ENCODE peak calls at places on chromosomes 3 and 15, in four cellular contexts. T is IMR-90, E is H1, Q is mesendoderm. O is an unnamed sample.

GRCh38 chr3:67381667-67382272 is 272.6 kb downstream of the SUCLG2 start:
- DNase-seq in T (peak), E (no peak), Q (no peak), O (no peak)

GRCh38 chr15:78394981-78395619 is 42.9 kb upstream of the IREB2 start:
- DNase-seq in T (no peak), E (peak), Q (peak), O (peak)

GRCh38 chr3:126514161-126514560 is 3.4 kb downstream of the UROC1 start:
- DNase-seq in T (no peak), E (no peak), Q (no peak), O (no peak)

GRCh38 chr15:99253381-99254090 is 2.3 kb downstream of the LRRC28 start:
- DNase-seq in T (peak), E (no peak), Q (no peak), O (no peak)

GRCh38 chr15:101723874-101724674 is at the start of gene TARS3:
- DNase-seq in T (peak), E (peak), Q (peak), O (peak)

GRCh38 chr3:194596906-194597305 is 36.3 kb downstream of the TMEM44 start:
- DNase-seq in T (no peak), E (no peak), Q (no peak), O (no peak)

GRCh38 chr3:142315083-142315482 is 89.7 kb upstream of the GK5 start:
- DNase-seq in T (peak), E (no peak), Q (peak), O (no peak)

GRCh38 chr3:46992231-46992630 is 12.8 kb downstream of the NBEAL2 start:
- DNase-seq in T (no peak), E (no peak), Q (no peak), O (no peak)

GRCh38 chr15:68498076-68498475 is 66.1 kb upstream of the ITGA11 start:
- DNase-seq in T (no peak), E (peak), Q (no peak), O (no peak)

GRCh38 chr3:126538316-126538715 is 14.4 kb downstream of the CHST13 start:
- DNase-seq in T (no peak), E (peak), Q (no peak), O (peak)

GRCh38 chr15:72785452-72786243 is 2.1 kb upstream of the ADPGK start:
- DNase-seq in T (peak), E (no peak), Q (no peak), O (no peak)

GRCh38 chr3:31829011-31829410 is 152.1 kb downstream of the OSBPL10 start:
- DNase-seq in T (no peak), E (no peak), Q (no peak), O (no peak)

DNA sequence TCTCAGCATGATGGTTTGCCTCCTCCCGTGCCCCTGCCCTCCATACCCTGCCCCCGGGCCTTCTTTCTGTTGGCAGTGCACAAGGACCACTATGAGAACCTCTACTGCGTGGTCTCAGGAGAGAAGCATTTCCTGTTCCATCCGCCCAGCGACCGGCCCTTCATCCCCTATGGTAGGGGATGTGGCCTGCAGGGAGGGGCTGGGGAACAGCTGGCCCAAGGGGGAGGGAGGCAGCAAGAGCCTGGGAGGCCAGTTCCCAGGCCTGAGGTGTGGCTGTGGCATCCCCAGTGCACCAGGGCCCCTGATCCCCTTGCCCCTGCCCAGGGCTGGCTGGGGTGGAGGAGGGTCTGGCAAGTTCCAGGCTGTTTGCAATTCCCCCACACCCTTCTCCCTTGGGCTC is 2.6 kb upstream of the PLA2G4B start:
- DNase-seq in T (peak), E (no peak), Q (no peak), O (no peak)
- H3K56ac ChIP-seq in T (no peak), E (no peak), Q (no peak), O (no peak)

GRCh38 chr15:61827131-61827530 is 233.1 kb downstream of the VPS13C start:
- DNase-seq in T (no peak), E (no peak), Q (no peak), O (no peak)
- H3K27ac ChIP-seq in T (no peak), E (no peak), Q (no peak), O (no peak)

GRCh38 chr3:9549600-9549999 is 4.0 kb downstream of the LHFPL4 start:
- DNase-seq in T (no peak), E (no peak), Q (no peak), O (no peak)
- H3K56ac ChIP-seq in T (no peak), E (no peak), Q (no peak), O (no peak)

GRCh38 chr3:12993022-12993622 is 80.1 kb downstream of the IQSEC1 start:
- DNase-seq in T (peak), E (peak), Q (peak), O (peak)
- H3K27ac ChIP-seq in T (peak), E (no peak), Q (no peak), O (no peak)

DNA sequence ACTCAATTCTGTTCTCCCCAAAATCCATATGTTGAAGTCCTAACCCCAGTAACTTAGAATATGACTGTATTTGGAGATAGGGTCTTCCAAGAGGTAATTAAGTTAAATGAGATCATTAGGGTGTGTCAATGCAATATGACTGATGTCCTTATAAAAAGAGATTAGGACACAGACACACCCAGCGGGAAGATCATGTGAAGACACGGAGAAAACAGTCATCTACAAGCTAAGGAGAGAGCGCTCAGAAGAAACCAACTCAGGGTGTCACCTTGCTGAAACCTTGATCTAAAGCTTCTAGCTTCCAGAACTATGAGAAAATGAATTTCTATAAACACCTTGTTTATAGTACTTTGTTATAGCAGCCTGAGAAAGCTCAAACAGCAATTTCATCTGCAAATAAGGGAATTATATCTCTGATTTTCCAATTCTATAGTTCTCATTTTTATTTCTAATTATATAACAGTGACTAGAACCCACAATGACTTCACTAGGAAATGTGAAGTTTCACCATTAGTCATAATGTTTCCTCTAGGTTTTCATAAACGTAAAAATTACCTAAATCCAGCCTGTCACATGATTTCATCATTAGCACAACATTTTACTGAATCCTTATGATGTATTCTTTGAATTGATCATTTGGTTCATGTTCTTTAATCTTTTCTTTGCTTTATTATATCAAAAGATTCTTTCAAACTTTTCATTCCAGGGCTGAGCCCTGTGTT is 459.1 kb upstream of the MDFIC2 start:
- DNase-seq in T (peak), E (no peak), Q (no peak), O (no peak)
- H3K56ac ChIP-seq in T (no peak), E (no peak), Q (no peak), O (no peak)

GRCh38 chr15:58698887-58699641 is 50.4 kb downstream of the ADAM10 start:
- DNase-seq in T (peak), E (no peak), Q (no peak), O (no peak)

GRCh38 chr15:58697220-58697619 is 52.3 kb downstream of the ADAM10 start:
- DNase-seq in T (no peak), E (no peak), Q (no peak), O (no peak)

GRCh38 chr15:58696740-58697139 is 52.8 kb downstream of the ADAM10 start:
- DNase-seq in T (no peak), E (no peak), Q (peak), O (no peak)

GRCh38 chr15:58690703-58691102 is 58.8 kb downstream of the ADAM10 start:
- DNase-seq in T (no peak), E (no peak), Q (no peak), O (no peak)

GRCh38 chr15:58694641-58695398 is 54.7 kb downstream of the ADAM10 start:
- DNase-seq in T (no peak), E (no peak), Q (no peak), O (no peak)
- H3K27ac ChIP-seq in T (no peak), E (no peak), Q (no peak), O (no peak)

DNA sequence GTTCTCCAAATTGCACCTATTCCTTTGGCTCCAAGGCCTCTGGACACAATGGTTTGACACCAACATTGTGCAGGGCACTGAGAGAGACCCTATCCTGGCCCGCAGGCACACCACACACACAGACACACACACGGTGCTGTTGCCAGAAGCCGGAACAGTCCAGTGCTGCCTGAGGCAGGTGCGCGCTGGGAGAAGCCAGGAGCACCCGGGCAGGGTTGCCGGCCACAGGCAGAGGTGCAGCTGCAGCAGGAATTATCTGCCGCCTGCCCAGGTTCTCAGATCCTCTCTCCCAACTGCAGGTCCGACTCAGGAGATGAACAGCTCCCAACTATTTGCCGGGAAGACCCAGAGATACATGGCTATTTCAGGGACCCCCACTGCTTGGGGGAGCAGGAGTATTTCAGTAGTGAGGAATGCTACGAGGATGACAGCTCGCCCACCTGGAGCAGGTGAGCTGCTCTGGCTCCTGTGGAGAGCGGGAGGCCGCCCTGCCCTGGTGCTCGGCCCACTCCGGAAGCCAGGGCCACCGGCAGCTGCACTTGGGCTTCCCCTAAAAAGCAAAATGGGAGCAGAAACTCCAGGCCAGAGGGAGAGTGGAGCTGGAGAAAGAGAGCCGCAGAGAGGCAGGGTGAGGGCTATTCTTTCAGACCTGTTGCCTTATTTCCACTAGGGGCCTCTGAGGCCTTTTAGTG is 42.9 kb downstream of the CHDH start:
- DNase-seq in T (no peak), E (no peak), Q (peak), O (no peak)
- H3K56ac ChIP-seq in T (no peak), E (no peak), Q (no peak), O (no peak)

GRCh38 chr3:37170097-37170496 is 4.3 kb downstream of the LRRFIP2 start:
- DNase-seq in T (peak), E (no peak), Q (no peak), O (no peak)

GRCh38 chr3:37170513-37170912 is 3.9 kb downstream of the LRRFIP2 start:
- DNase-seq in T (no peak), E (no peak), Q (no peak), O (no peak)

GRCh38 chr3:37171144-37171543 is 3.2 kb downstream of the LRRFIP2 start:
- DNase-seq in T (no peak), E (no peak), Q (no peak), O (no peak)

GRCh38 chr3:37173806-37174205 is 576 bp downstream of the LRRFIP2 start:
- DNase-seq in T (no peak), E (no peak), Q (no peak), O (no peak)

DNA sequence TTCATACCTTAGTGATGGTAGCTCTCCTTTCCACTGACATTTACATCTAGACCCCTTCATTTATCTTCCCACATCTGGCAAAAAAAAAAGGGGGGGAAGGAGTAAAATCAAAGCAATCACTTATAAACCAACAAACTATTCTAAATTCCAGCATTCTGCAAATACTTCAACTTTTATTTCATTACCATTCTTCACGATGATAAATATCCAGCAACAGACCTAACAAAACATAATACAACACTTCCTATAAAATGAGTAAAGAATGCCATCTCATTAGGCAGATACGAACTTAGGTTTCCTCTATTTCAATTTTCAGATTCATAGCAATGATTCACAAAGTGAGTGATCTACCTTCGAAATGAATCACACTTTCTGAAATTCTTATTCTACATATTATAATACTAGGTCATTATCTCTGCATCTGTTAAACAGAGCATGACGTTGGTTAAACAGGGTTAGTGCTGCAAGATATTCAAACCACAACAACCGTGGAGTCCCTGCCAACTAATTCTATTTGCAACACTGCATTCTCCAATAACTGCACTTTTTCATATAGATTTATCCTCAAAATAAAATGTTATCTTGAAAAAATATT is at the start of gene LRRFIP2:
- DNase-seq in T (peak), E (no peak), Q (no peak), O (no peak)
- H3K27ac ChIP-seq in T (peak), E (no peak), Q (peak), O (no peak)

GRCh38 chr3:37941608-37942540 is 48.7 kb upstream of the VILL start:
- DNase-seq in T (no peak), E (no peak), Q (no peak), O (no peak)
- H3K56ac ChIP-seq in T (no peak), E (no peak), Q (no peak), O (no peak)

GRCh38 chr3:172043233-172043632 is 3.9 kb downstream of the FNDC3B start:
- DNase-seq in T (no peak), E (no peak), Q (no peak), O (no peak)

GRCh38 chr3:172043766-172044165 is 4.4 kb downstream of the FNDC3B start:
- DNase-seq in T (no peak), E (no peak), Q (no peak), O (no peak)

GRCh38 chr3:172040976-172041963 is 1.9 kb downstream of the FNDC3B start:
- DNase-seq in T (peak), E (no peak), Q (peak), O (no peak)

GRCh38 chr3:172040078-172040975 is 949 bp downstream of the FNDC3B start:
- DNase-seq in T (peak), E (peak), Q (peak), O (peak)

GRCh38 chr3:172042136-172042535 is 2.8 kb downstream of the FNDC3B start:
- DNase-seq in T (no peak), E (no peak), Q (no peak), O (no peak)
- H3K27ac ChIP-seq in T (peak), E (no peak), Q (no peak), O (no peak)